ENCODE peak calls at places on chromosomes 11 and 22, in four cellular contexts. G is K562, N is WTC11, O is H1. J is an unnamed sample.

GRCh38 chr22:49966716-49967332 is 6.3 kb downstream of the PIM3 start:
- DNase-seq in N (peak), O (no peak), G (no peak), J (peak)

GRCh38 chr11:105740164-105740903 is 130.5 kb downstream of the GRIA4 start:
- DNase-seq in N (no peak), G (no peak), O (no peak), J (no peak)

GRCh38 chr22:24148586-24148985 is 32.7 kb upstream of the SUSD2 start:
- DNase-seq in G (no peak), N (no peak), O (no peak), J (no peak)

GRCh38 chr22:44312766-44313165 is at the start of gene SHISAL1:
- DNase-seq in O (no peak), G (no peak), N (no peak), J (no peak)

GRCh38 chr11:110763249-110764011 is 51.2 kb upstream of the ARHGAP20 start:
- DNase-seq in O (no peak), N (no peak), G (no peak), J (no peak)

GRCh38 chr22:25365491-25366261 is 146.2 kb downstream of the CRYBB2 start:
- DNase-seq in O (no peak), G (no peak), N (no peak), J (no peak)

GRCh38 chr11:62539238-62539925 is 7.2 kb downstream of the AHNAK start:
- DNase-seq in N (no peak), G (peak), O (no peak), J (peak)

GRCh38 chr22:45602824-45603301 is 68.8 kb upstream of the ATXN10 start:
- DNase-seq in G (peak), O (no peak), N (peak), J (peak)

GRCh38 chr11:65501005-65501529 is 2.2 kb downstream of the MALAT1 start:
- DNase-seq in N (no peak), G (peak), O (no peak), J (no peak)

GRCh38 chr22:36077261-36077660 is 48.6 kb upstream of the RBFOX2 start:
- DNase-seq in G (no peak), N (no peak), O (no peak), J (peak)

GRCh38 chr11:15810581-15810980 is 545.8 kb downstream of the SOX6 start:
- DNase-seq in O (no peak), N (no peak), G (no peak), J (no peak)

GRCh38 chr11:19040051-19040450 is 20.5 kb downstream of the MRGPRX2 start:
- DNase-seq in G (no peak), N (no peak), O (no peak), J (no peak)

GRCh38 chr22:25358421-25359170 is 139.2 kb downstream of the CRYBB2 start:
- DNase-seq in O (no peak), N (no peak), G (no peak), J (no peak)

GRCh38 chr22:28231423-28231822 is 312.4 kb upstream of the PITPNB start:
- DNase-seq in O (no peak), N (no peak), G (no peak), J (no peak)

GRCh38 chr22:25726241-25726640 is 15.7 kb upstream of the MYO18B start:
- DNase-seq in O (no peak), N (no peak), G (peak), J (no peak)

GRCh38 chr11:40170076-40170475 is 1289.4 kb downstream of the LRRC4C start:
- DNase-seq in N (no peak), O (no peak), G (no peak), J (no peak)

GRCh38 chr11:114162719-114163123 is 103.2 kb downstream of the ZBTB16 start:
- DNase-seq in N (no peak), O (no peak), G (no peak), J (peak)

GRCh38 chr11:93574821-93575220 is 31.6 kb upstream of the SMCO4 start:
- DNase-seq in N (no peak), O (no peak), G (no peak), J (no peak)

GRCh38 chr22:38982008-38982927 is at the start of gene APOBEC3B:
- DNase-seq in G (peak), N (no peak), O (no peak), J (no peak)

GRCh38 chr11:22713336-22713735 is 46.9 kb downstream of the GAS2 start:
- DNase-seq in O (no peak), G (no peak), N (no peak), J (no peak)

GRCh38 chr11:117171648-117172051 is 6.9 kb upstream of the SIDT2 start:
- DNase-seq in N (no peak), O (no peak), G (peak), J (no peak)

GRCh38 chr11:75474878-75475766 is 42.1 kb upstream of the KLHL35 start:
- DNase-seq in N (peak), O (peak), G (peak), J (peak)

GRCh38 chr11:84384637-84385227 is 1098.6 kb upstream of the CCDC90B start:
- DNase-seq in G (peak), O (no peak), N (peak), J (peak)

GRCh38 chr11:72753341-72754148 is 1.3 kb upstream of the ARAP1 start:
- DNase-seq in O (no peak), G (no peak), N (no peak), J (no peak)
- TF ChIP-seq TEAD4 in O (no peak), G (no peak), N (no peak), J (no peak)

DNA sequence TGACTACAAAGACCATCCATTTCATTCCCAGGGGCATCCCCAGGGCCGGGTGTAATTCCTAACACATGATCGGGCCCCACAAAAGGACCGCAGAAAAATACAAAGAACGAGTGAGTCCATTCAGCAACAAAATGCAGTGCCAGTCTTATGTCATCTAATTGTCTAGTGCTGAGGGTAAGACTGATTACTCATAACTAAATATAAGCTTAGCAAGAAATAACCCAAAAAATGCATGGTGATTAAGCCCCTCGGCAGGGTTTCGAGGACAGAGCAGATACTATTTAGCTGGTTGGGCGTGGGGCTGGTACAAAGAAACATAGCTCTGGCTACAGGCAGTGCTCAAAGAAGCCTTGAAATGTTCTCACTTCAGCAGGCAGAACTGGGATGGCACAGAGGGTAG is 1078.9 kb downstream of the OPCML start:
- DNase-seq in O (no peak), G (no peak), N (no peak), J (no peak)
- TF ChIP-seq TEAD4 in O (no peak), G (no peak), N (no peak), J (no peak)

GRCh38 chr22:43133401-43133800 is 9.8 kb downstream of the MCAT start:
- DNase-seq in N (no peak), O (no peak), G (no peak), J (no peak)

GRCh38 chr22:43134553-43134952 is 8.6 kb downstream of the MCAT start:
- DNase-seq in N (no peak), O (no peak), G (no peak), J (no peak)

GRCh38 chr22:43135565-43135964 is 7.6 kb downstream of the MCAT start:
- DNase-seq in G (no peak), N (no peak), O (no peak), J (no peak)

GRCh38 chr22:43136255-43136654 is 6.9 kb downstream of the MCAT start:
- DNase-seq in O (no peak), G (peak), N (peak), J (peak)

GRCh38 chr22:43136801-43137200 is 6.4 kb downstream of the MCAT start:
- DNase-seq in N (no peak), O (no peak), G (no peak), J (no peak)
- TF ChIP-seq TEAD4 in N (no peak), O (no peak), G (no peak), J (no peak)

GRCh38 chr11:94753630-94754029 is 14.5 kb upstream of the AMOTL1 start:
- DNase-seq in O (no peak), N (no peak), G (no peak), J (no peak)

GRCh38 chr11:94749367-94749766 is 18.8 kb upstream of the AMOTL1 start:
- DNase-seq in N (no peak), O (no peak), G (no peak), J (no peak)

GRCh38 chr11:94750319-94751215 is 17.6 kb upstream of the AMOTL1 start:
- DNase-seq in O (no peak), G (no peak), N (no peak), J (no peak)

GRCh38 chr11:94751216-94751612 is 16.9 kb upstream of the AMOTL1 start:
- DNase-seq in O (no peak), N (no peak), G (no peak), J (no peak)

DNA sequence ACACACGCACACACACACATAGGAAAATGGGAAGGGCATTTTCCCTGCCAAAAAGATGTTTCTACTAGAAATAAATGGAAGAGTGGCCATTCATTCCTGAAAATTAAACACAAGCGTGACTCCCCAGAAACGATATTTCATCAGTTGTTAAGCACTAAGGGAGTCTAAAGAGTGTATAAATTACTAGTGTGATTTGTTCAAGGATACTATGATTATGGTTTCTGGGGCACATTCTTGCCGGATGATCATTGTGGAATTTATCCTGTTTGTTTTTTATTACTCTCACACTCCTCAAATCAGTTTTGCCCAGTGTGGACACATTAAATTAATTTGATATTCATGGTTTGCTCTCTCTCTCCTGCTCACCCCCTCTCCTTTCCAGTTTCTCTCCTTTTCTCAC is 16.4 kb upstream of the AMOTL1 start:
- DNase-seq in O (no peak), N (no peak), G (no peak), J (no peak)
- TF ChIP-seq TEAD4 in O (no peak), N (no peak), G (no peak), J (no peak)

GRCh38 chr11:2300936-2301630 is 635 bp downstream of the C11orf21 start:
- DNase-seq in O (no peak), N (no peak), G (no peak), J (no peak)

GRCh38 chr11:2303627-2304155 is 1.9 kb downstream of the TSPAN32 start:
- DNase-seq in G (peak), N (no peak), O (no peak), J (peak)

GRCh38 chr11:2301631-2302272 is at the start of the genes C11orf21 and TSPAN32:
- DNase-seq in G (peak), N (no peak), O (no peak), J (no peak)

GRCh38 chr11:2302844-2303626 is 1.2 kb downstream of the TSPAN32 start:
- DNase-seq in G (no peak), O (no peak), N (no peak), J (peak)

GRCh38 chr11:2302280-2302843 is 549 bp downstream of the TSPAN32 start:
- DNase-seq in G (peak), N (no peak), O (no peak), J (peak)
- TF ChIP-seq TEAD4 in G (no peak), N (no peak), O (no peak), J (no peak)

DNA sequence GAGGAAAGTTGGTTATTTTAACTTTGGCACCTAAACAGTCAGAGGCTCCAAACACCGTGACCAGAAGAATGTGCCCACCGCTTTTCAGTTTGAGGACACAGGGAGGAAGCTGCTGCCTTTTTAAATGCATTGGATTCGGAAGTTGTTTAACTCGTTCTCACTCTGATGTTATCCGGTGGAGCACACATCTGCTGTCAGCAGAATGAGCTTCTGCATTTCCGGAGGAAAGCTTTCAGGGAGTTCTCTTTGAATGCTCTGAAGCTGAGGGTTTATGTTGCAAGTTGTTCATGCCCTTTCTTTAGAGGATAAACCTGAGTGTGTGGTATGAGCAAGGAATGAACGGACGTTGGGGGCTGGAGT is 64.1 kb downstream of the PPFIBP2 start:
- DNase-seq in N (no peak), G (no peak), O (no peak), J (peak)
- TF ChIP-seq TEAD4 in N (no peak), G (no peak), O (no peak), J (no peak)

GRCh38 chr11:6455070-6455469 is 14.3 kb upstream of the HPX start:
- DNase-seq in O (no peak), G (no peak), N (no peak), J (no peak)

GRCh38 chr11:6448574-6448973 is 7.8 kb upstream of the HPX start:
- DNase-seq in N (no peak), O (no peak), G (no peak), J (no peak)

GRCh38 chr11:6453152-6453551 is 12.4 kb upstream of the HPX start:
- DNase-seq in N (no peak), O (no peak), G (no peak), J (no peak)

GRCh38 chr11:6456361-6457073 is 15.7 kb upstream of the HPX start:
- DNase-seq in N (no peak), G (no peak), O (no peak), J (no peak)

GRCh38 chr11:6452219-6452618 is 11.4 kb upstream of the HPX start:
- DNase-seq in O (no peak), G (no peak), N (no peak), J (no peak)
- TF ChIP-seq TEAD4 in O (no peak), G (no peak), N (no peak), J (no peak)

GRCh38 chr11:35798423-35798822 is 135.8 kb downstream of the TRIM44 start:
- DNase-seq in G (no peak), O (no peak), N (no peak), J (no peak)
- TF ChIP-seq TEAD4 in G (no peak), O (no peak), N (no peak), J (no peak)

GRCh38 chr22:48581821-48582469 is 1245.7 kb downstream of the BRD1 start:
- DNase-seq in G (no peak), O (no peak), N (no peak), J (no peak)
- TF ChIP-seq TEAD4 in G (no peak), O (no peak), N (no peak), J (no peak)